ENCODE peak calls at places on chromosomes 7 and 10, in seven cellular contexts. O, P, L, K, D, I and B are unnamed samples.

GRCh38 chr10:91616124-91616523 is 16.7 kb downstream of the PPP1R3C start:
- DNase-seq in O (no peak), P (no peak), L (no peak), K (no peak), D (no peak), I (no peak), B (no peak)

GRCh38 chr7:88358881-88359280 is 52.2 kb upstream of the STEAP4 start:
- DNase-seq in O (no peak), P (no peak), L (no peak), K (no peak), D (no peak), I (no peak), B (no peak)

GRCh38 chr7:151437866-151438516 is 1.9 kb downstream of the CRYGN start:
- DNase-seq in O (no peak), P (no peak), L (peak), K (no peak), D (no peak), I (no peak), B (no peak)

GRCh38 chr7:65251851-65252620 is 121.6 kb upstream of the ZNF92 start:
- DNase-seq in O (peak), P (peak), L (no peak), K (peak), D (no peak), I (peak), B (no peak)

GRCh38 chr7:12210179-12211053 is 678 bp upstream of the TMEM106B start:
- DNase-seq in O (no peak), P (no peak), L (peak), K (peak), D (peak), I (no peak), B (no peak)

GRCh38 chr10:93599778-93600177 is 1.3 kb downstream of the RBP4 start:
- DNase-seq in O (no peak), P (no peak), L (no peak), K (no peak), D (no peak), I (no peak), B (no peak)

GRCh38 chr10:44337081-44337480 is 47.8 kb downstream of the CXCL12 start:
- DNase-seq in O (no peak), P (no peak), L (no peak), K (no peak), D (no peak), I (no peak), B (no peak)

GRCh38 chr10:12320892-12321291 is 28.5 kb upstream of the CAMK1D start:
- DNase-seq in O (no peak), P (no peak), L (no peak), K (no peak), D (no peak), I (no peak), B (no peak)

GRCh38 chr7:91656486-91657237 is 223.8 kb downstream of the MTERF1 start:
- DNase-seq in O (no peak), P (no peak), L (peak), K (no peak), D (peak), I (no peak), B (no peak)

GRCh38 chr7:46035166-46035565 is 114.1 kb upstream of the IGFBP3 start:
- DNase-seq in O (no peak), P (no peak), L (no peak), K (no peak), D (no peak), I (no peak), B (no peak)

DNA sequence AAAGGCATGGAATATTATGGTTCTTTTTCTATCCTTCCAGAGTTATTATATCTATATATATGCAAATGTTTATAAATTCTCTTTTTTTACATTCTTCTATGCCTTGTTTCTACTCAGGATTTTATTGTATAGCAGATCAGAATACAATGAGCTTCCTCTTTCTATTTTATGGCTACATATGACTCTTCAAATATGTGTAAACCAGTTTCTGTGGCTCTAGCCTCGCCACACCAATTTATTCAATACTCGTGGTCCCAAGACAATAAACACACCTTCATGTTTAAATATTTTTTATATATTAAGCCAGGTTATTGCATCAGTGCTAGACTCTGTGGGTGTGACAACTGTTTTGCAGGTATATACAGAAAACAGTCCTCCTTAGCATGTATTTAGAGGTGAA is 237.5 kb upstream of the MKLN1 start:
- DNase-seq in O (no peak), P (no peak), L (no peak), K (no peak), D (no peak), I (no peak), B (no peak)
- H3K27ac ChIP-seq in O (no peak), P (no peak), L (no peak), K (no peak), D (no peak), I (no peak), B (no peak)

GRCh38 chr7:44637788-44638594 is 31.6 kb downstream of the OGDH start:
- DNase-seq in O (no peak), P (no peak), L (peak), K (peak), D (peak), I (peak), B (no peak)

GRCh38 chr7:44636041-44636580 is 29.7 kb downstream of the OGDH start:
- DNase-seq in O (no peak), P (no peak), L (no peak), K (no peak), D (no peak), I (no peak), B (no peak)

GRCh38 chr7:44634839-44635591 is 28.6 kb downstream of the OGDH start:
- DNase-seq in O (peak), P (no peak), L (no peak), K (no peak), D (no peak), I (peak), B (no peak)

GRCh38 chr7:44638611-44639557 is 32.5 kb downstream of the OGDH start:
- DNase-seq in O (peak), P (no peak), L (peak), K (peak), D (peak), I (peak), B (peak)

GRCh38 chr7:44636926-44637325 is 30.5 kb downstream of the OGDH start:
- DNase-seq in O (no peak), P (no peak), L (no peak), K (no peak), D (no peak), I (no peak), B (no peak)
- H3K27ac ChIP-seq in O (no peak), P (no peak), L (peak), K (no peak), D (peak), I (no peak), B (peak)

GRCh38 chr10:79100761-79101160 is 32.0 kb downstream of the ZMIZ1 start:
- DNase-seq in O (no peak), P (no peak), L (no peak), K (no peak), D (no peak), I (no peak), B (no peak)

GRCh38 chr10:79102056-79102874 is 33.5 kb downstream of the ZMIZ1 start:
- DNase-seq in O (no peak), P (peak), L (no peak), K (peak), D (peak), I (peak), B (no peak)

GRCh38 chr10:79103078-79103477 is 34.3 kb downstream of the ZMIZ1 start:
- DNase-seq in O (no peak), P (no peak), L (no peak), K (no peak), D (no peak), I (no peak), B (no peak)

GRCh38 chr10:79099898-79100448 is 31.2 kb downstream of the ZMIZ1 start:
- DNase-seq in O (no peak), P (no peak), L (no peak), K (no peak), D (no peak), I (no peak), B (no peak)

DNA sequence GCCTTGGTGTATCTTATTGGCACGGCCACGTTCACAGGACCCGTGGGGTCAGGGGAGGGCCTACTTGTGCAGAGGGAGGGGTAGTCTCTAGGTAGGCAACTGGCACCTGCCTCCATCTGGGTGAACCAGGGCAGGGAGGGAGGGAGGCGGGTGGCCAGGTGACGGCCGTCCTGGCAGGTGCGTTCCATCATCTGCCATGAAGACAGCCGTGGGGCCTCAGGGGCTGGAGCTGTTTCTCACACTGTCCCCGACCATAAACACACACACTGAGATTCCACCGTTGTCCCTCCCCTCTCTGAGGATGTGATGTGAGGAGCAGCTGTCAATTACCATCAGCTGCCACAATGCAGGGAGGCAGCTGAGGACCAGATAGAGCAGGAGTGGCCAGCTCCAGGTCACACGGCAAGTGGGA is 32.8 kb downstream of the ZMIZ1 start:
- DNase-seq in O (no peak), P (no peak), L (no peak), K (no peak), D (no peak), I (no peak), B (no peak)
- H3K27ac ChIP-seq in O (peak), P (no peak), L (peak), K (peak), D (peak), I (no peak), B (no peak)

GRCh38 chr10:75971402-75972211 is 540.2 kb downstream of the LRMDA start:
- DNase-seq in O (no peak), P (no peak), L (no peak), K (peak), D (peak), I (no peak), B (no peak)
- H3K27ac ChIP-seq in O (no peak), P (no peak), L (peak), K (peak), D (peak), I (no peak), B (no peak)

GRCh38 chr10:119420950-119421875 is 121.3 kb downstream of the RGS10 start:
- DNase-seq in O (no peak), P (no peak), L (no peak), K (no peak), D (no peak), I (no peak), B (no peak)

GRCh38 chr10:119421887-119422684 is 120.4 kb downstream of the RGS10 start:
- DNase-seq in O (no peak), P (no peak), L (no peak), K (no peak), D (no peak), I (no peak), B (no peak)

GRCh38 chr10:119423911-119424590 is 118.5 kb downstream of the RGS10 start:
- DNase-seq in O (no peak), P (no peak), L (no peak), K (no peak), D (no peak), I (no peak), B (no peak)

GRCh38 chr10:119423510-119423874 is 119.0 kb downstream of the RGS10 start:
- DNase-seq in O (no peak), P (no peak), L (no peak), K (no peak), D (no peak), I (no peak), B (no peak)

GRCh38 chr10:119422685-119423509 is 119.6 kb downstream of the RGS10 start:
- DNase-seq in O (no peak), P (no peak), L (no peak), K (no peak), D (no peak), I (no peak), B (no peak)
- H3K27ac ChIP-seq in O (no peak), P (no peak), L (no peak), K (no peak), D (no peak), I (no peak), B (no peak)

GRCh38 chr10:102984086-102984485 is 66.0 kb downstream of the CNNM2 start:
- DNase-seq in O (no peak), P (no peak), L (no peak), K (no peak), D (no peak), I (no peak), B (no peak)

GRCh38 chr10:102985811-102986210 is 67.7 kb downstream of the CNNM2 start:
- DNase-seq in O (no peak), P (no peak), L (no peak), K (no peak), D (no peak), I (no peak), B (no peak)

DNA sequence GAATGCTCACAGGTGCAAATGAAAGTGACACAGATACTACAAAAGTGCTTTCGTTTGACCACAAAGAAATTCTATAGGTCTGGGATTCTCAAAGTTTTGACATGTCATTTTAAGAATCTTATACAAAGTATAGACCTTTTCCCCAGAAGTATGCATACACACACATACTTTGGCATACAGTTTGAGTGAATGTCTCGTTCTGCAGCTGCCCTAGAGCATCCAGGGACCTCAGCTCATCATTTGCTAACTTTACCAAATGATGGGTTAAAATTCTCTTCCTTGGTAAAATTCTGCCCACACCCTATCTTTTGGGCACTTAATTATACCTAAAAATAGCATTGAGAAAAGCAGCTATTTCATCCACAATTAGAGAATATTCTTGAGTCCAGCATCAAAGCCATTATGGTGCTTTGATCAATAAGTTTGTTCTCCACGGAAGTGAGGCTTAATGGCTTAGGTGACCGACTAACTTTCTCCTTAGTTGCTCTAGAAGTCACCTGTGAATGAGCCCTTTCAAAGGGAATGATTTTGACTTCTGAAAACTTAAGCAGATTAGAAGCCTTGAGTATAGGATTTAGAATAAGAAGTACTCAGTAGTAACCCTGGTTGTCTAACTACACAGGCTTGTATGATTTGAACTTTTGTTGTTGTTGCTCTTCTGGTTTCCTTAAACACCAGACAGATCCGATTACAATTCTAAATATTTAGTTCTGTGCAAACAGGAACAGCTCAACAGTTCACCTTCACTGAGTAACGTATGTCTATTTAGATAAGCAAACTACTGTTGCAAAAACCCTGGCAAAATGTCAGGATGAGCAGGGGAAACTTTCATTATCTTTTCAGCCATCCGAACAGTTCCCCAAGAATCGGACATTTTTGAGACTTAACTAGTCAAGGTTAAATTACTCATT is 70.6 kb downstream of the CNNM2 start:
- DNase-seq in O (no peak), P (no peak), L (no peak), K (no peak), D (no peak), I (peak), B (no peak)
- H3K27ac ChIP-seq in O (no peak), P (no peak), L (no peak), K (no peak), D (no peak), I (peak), B (no peak)

GRCh38 chr7:101893326-101894085 is 76.1 kb downstream of the CUX1 start:
- DNase-seq in O (no peak), P (no peak), L (no peak), K (no peak), D (no peak), I (no peak), B (no peak)
- H3K27ac ChIP-seq in O (no peak), P (no peak), L (no peak), K (peak), D (no peak), I (no peak), B (no peak)

GRCh38 chr10:31120392-31120791 is 88.7 kb upstream of the ZNF438 start:
- DNase-seq in O (no peak), P (no peak), L (no peak), K (no peak), D (no peak), I (no peak), B (no peak)
- H3K27ac ChIP-seq in O (no peak), P (no peak), L (no peak), K (no peak), D (no peak), I (no peak), B (no peak)

DNA sequence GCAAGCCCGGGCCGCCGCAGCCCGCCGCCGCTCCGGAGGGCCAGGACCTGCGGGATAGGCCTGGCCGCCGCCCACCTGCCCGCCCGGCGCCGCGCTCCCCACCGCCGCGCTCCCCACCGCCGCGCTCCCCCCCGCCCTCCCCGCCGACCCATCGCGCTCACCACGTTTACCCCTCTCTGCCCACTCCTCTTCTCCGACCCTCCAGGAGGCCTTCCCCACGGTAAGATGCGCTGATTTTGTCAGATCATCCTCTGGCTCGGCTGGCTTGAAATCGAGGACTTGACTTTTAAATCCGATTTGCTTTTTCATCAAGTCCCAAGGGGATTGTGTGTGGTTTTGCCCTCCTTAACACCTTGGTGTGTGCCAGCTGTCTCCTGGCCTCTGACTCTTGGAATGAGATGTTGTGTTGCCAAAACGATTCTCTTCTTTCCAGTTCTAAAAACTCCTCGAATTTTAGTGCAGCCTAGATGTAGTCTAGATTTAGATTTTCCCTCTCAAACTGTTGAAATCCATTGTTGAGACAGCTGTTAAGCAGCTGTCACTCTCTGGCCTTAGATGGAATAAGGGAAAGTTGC is 738 bp downstream of the POM121 start:
- DNase-seq in O (no peak), P (no peak), L (no peak), K (no peak), D (no peak), I (no peak), B (no peak)
- H3K27ac ChIP-seq in O (peak), P (peak), L (peak), K (peak), D (peak), I (peak), B (peak)

DNA sequence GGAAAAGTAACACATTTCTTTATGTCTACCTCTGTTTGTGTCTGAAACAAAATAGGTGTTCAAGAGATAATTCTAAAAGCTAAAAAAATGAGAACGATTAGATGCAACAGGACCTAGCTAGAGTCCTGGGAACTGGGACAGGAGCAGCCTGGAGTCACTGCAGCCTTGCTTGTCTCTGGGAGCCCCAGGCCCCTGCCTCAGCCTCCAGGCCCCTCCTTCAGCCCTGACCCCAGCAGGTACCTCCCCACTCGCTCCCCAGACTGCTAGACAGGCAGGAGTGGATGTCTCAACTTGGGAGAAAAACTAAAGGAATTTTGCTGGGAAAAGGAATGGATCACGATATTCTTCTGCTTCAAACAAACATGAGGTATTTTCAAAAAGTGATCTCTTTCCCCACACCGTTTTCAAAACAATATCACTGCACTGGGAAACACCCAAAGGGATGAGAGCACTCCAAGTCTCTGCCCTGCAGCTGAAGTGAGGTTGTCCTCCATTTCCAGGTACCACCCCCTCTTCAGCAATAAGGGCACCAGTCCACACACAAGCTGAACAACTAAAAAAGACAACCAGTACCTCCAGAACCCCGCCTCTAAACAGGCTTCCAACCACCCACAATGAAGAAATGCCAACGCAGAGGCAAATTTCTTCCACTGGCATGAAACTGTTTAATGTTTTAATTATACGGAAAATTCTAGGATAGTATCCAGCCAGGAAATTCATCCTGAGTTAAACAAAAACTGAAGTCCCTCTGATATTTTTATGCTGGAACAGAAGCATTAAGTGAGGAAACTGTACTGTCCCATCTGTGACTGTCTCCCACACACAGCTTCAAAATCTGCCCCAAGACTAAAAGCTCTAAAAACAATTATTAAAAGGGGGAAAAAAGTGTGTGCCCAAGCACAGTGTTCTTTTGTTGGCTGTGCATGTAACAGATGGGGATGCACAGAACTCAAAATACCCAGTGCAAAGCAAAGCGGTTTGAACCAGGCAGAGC is 47.2 kb downstream of the XPNPEP1 start:
- DNase-seq in O (no peak), P (no peak), L (no peak), K (no peak), D (no peak), I (no peak), B (no peak)
- H3K27ac ChIP-seq in O (peak), P (no peak), L (peak), K (no peak), D (no peak), I (no peak), B (no peak)